ENCODE peak calls at places on chromosomes 7 and 10, in six cellular contexts. X, M, P, U, F and Q are unnamed samples.

GRCh38 chr7:81510122-81510521 is 259.7 kb downstream of the HGF start:
- DNase-seq in M (no peak), P (no peak), U (no peak), X (no peak), F (no peak), Q (no peak)

GRCh38 chr10:47115322-47115721 is 184.7 kb upstream of the GDF10 start:
- DNase-seq in X (no peak), M (no peak), U (no peak), F (no peak), P (no peak), Q (no peak)

GRCh38 chr7:5594616-5595544 is 171.2 kb upstream of the TNRC18 start:
- DNase-seq in M (no peak), P (peak; percentile 48), U (peak; percentile 68), F (no peak), X (no peak), Q (peak; percentile 39)

GRCh38 chr7:122520961-122521555 is 177.9 kb downstream of the RNF133 start:
- DNase-seq in M (no peak), F (no peak), X (no peak), U (no peak), P (no peak), Q (no peak)

GRCh38 chr10:60480865-60481563 is 91.3 kb upstream of the ANK3 start:
- DNase-seq in X (peak; percentile 50), F (peak; percentile 88), U (no peak), P (peak; percentile 87), M (peak; percentile 73), Q (no peak)

GRCh38 chr7:51031791-51032484 is 249.2 kb upstream of the GRB10 start:
- DNase-seq in U (no peak), F (peak; percentile 57), P (no peak), X (peak; percentile 23), M (no peak), Q (no peak)

GRCh38 chr10:103982639-103983038 is 15.7 kb downstream of the SLK start:
- DNase-seq in U (peak; percentile 28), P (peak; percentile 18), X (no peak), M (no peak), F (peak; percentile 52), Q (no peak)

GRCh38 chr7:39621261-39621660 is 2.1 kb upstream of the RALA start:
- DNase-seq in U (no peak), M (peak; percentile 95), P (peak; percentile 94), F (no peak), X (no peak), Q (no peak)

GRCh38 chr7:45181286-45181960 is 23.8 kb downstream of the RAMP3 start:
- DNase-seq in P (no peak), M (no peak), U (no peak), X (no peak), F (no peak), Q (no peak)

GRCh38 chr7:99767662-99768061 is 16.3 kb downstream of the CYP3A4 start:
- DNase-seq in P (no peak), M (no peak), F (no peak), U (no peak), X (no peak), Q (no peak)

GRCh38 chr7:99090811-99091582 is 52.9 kb downstream of the SMURF1 start:
- DNase-seq in X (no peak), P (no peak), F (no peak), U (peak; percentile 47), M (peak; percentile 37), Q (no peak)

GRCh38 chr10:93245772-93246171 is 172.1 kb downstream of the CYP26A1 start:
- DNase-seq in M (no peak), U (peak; percentile 5), P (no peak), X (no peak), F (no peak), Q (no peak)

GRCh38 chr10:35191523-35191922 is 64.9 kb downstream of the CREM start:
- DNase-seq in F (peak; percentile 75), P (no peak), M (no peak), X (no peak), U (no peak), Q (no peak)

GRCh38 chr10:12826800-12827372 is 174.6 kb downstream of the CCDC3 start:
- DNase-seq in U (no peak), P (no peak), X (no peak), M (no peak), F (no peak), Q (no peak)

GRCh38 chr10:74593470-74593869 is 232.9 kb upstream of the KAT6B start:
- DNase-seq in F (peak; percentile 47), X (no peak), P (peak; percentile 43), M (peak; percentile 69), U (no peak), Q (no peak)

GRCh38 chr10:21336476-21337170 is 188.9 kb downstream of the SKIDA1 start:
- DNase-seq in M (peak; percentile 92), P (peak; percentile 98), F (no peak), U (no peak), X (peak; percentile 54), Q (peak; percentile 15)

GRCh38 chr10:96891840-96892239 is 59.7 kb downstream of the LCOR start:
- DNase-seq in U (no peak), X (no peak), F (no peak), P (no peak), M (no peak), Q (no peak)

GRCh38 chr10:100978896-100979185 is 8.5 kb downstream of the MRPL43 start:
- DNase-seq in U (no peak), P (no peak), F (no peak), M (no peak), X (no peak), Q (no peak)

GRCh38 chr7:151057737-151057988 is at the start of gene CDK5:
- DNase-seq in U (no peak), P (no peak), F (no peak), M (no peak), X (no peak), Q (no peak)

GRCh38 chr10:45673074-45673628 is 579 bp upstream of the ZFAND4 start:
- DNase-seq in P (peak; percentile 4), U (peak; percentile 22), M (no peak), X (peak; percentile 45), F (peak; percentile 12), Q (peak; percentile 29)

GRCh38 chr7:56157238-56157790 is 41.1 kb upstream of the NUPR2 start:
- DNase-seq in F (no peak), M (no peak), P (no peak), U (peak; percentile 56), X (no peak), Q (no peak)

GRCh38 chr10:82378146-82378545 is 503.2 kb downstream of the NRG3 start:
- DNase-seq in U (no peak), F (peak; percentile 66), P (peak; percentile 0), M (no peak), X (no peak), Q (peak; percentile 20)

GRCh38 chr7:116957874-116958273 is 4.6 kb downstream of the ST7 start:
- DNase-seq in F (no peak), M (no peak), U (no peak), X (no peak), P (no peak), Q (peak; percentile 0)

GRCh38 chr10:133359554-133359971 is 1.7 kb upstream of the FUOM start:
- DNase-seq in X (no peak), P (no peak), F (no peak), U (peak; percentile 41), M (no peak), Q (peak; percentile 39)

GRCh38 chr10:11162828-11163599 is 145.3 kb downstream of the CELF2 start:
- DNase-seq in P (no peak), X (peak; percentile 65), M (no peak), U (no peak), F (peak; percentile 79), Q (no peak)

GRCh38 chr7:86280150-86280549 is 363.6 kb upstream of the GRM3 start:
- DNase-seq in M (no peak), F (no peak), X (no peak), P (no peak), U (no peak), Q (no peak)

GRCh38 chr7:80247144-80247543 is 112.5 kb downstream of the GNAI1 start:
- DNase-seq in P (peak; percentile 14), X (no peak), F (no peak), U (no peak), M (peak; percentile 7), Q (no peak)

GRCh38 chr10:71434760-71435394 is 38.2 kb downstream of the CDH23 start:
- DNase-seq in P (no peak), U (no peak), X (peak; percentile 9), F (no peak), M (no peak), Q (peak; percentile 15)

GRCh38 chr10:131207176-131207575 is 104.3 kb downstream of the TCERG1L start:
- DNase-seq in M (no peak), U (no peak), X (peak; percentile 29), F (no peak), P (no peak), Q (no peak)

GRCh38 chr7:30163231-30163894 is 28.6 kb downstream of the MTURN start:
- DNase-seq in F (peak; percentile 83), U (peak; percentile 89), P (no peak), X (peak; percentile 72), M (no peak), Q (no peak)

GRCh38 chr7:128874140-128875031 is 11.7 kb downstream of the ATP6V1F start:
- DNase-seq in U (peak; percentile 23), X (no peak), M (no peak), P (no peak), F (no peak), Q (no peak)

GRCh38 chr10:14421941-14422340 is 91.2 kb upstream of the FRMD4A start:
- DNase-seq in M (no peak), F (no peak), U (no peak), P (no peak), X (no peak), Q (no peak)

GRCh38 chr10:132326925-132327324 is 5.1 kb upstream of the LRRC27 start:
- DNase-seq in X (no peak), P (no peak), M (no peak), F (no peak), U (no peak), Q (no peak)

GRCh38 chr7:127667751-127668530 is 15.9 kb downstream of the SND1 start:
- DNase-seq in F (no peak), P (peak; percentile 33), M (peak; percentile 19), X (no peak), U (no peak), Q (no peak)

GRCh38 chr7:1591876-1592275 is 22.0 kb upstream of the PSMG3 start:
- DNase-seq in U (no peak), F (no peak), P (no peak), X (no peak), M (no peak), Q (no peak)

GRCh38 chr7:108525327-108525984 is 479 bp downstream of the PNPLA8 start:
- DNase-seq in F (no peak), M (peak; percentile 75), X (peak; percentile 85), U (peak; percentile 92), P (peak; percentile 87), Q (peak; percentile 81)

GRCh38 chr10:103580011-103580410 is 86.5 kb downstream of the NEURL1 start:
- DNase-seq in X (no peak), P (no peak), M (no peak), U (no peak), F (no peak), Q (no peak)

GRCh38 chr10:124064158-124064603 is 29.2 kb downstream of the CHST15 start:
- DNase-seq in P (no peak), M (no peak), U (no peak), X (no peak), F (no peak), Q (no peak)